ENCODE peak calls at places on chromosomes 3 and 15, in seven cellular contexts. One of them, this sample, is unnamed.

GRCh38 chr15:47523669-47524068 is 193.6 kb upstream of the SEMA6D start:
- DNase-seq in cardiac muscle cell: peak; percentile 52
- DNase-seq in adrenal gland: no peak
- DNase-seq in GM23248: peak; percentile 42
- DNase-seq in A549: no peak
- DNase-seq in Panc1: no peak
- DNase-seq in fibroblast of pulmonary artery: peak; percentile 81
- DNase-seq in this sample: peak; percentile 25

GRCh38 chr3:9704343-9705322 is 1.0 kb downstream of the CPNE9 start:
- DNase-seq in cardiac muscle cell: peak; percentile 76
- DNase-seq in adrenal gland: peak; percentile 61
- DNase-seq in GM23248: peak; percentile 52
- DNase-seq in A549: peak; percentile 53
- DNase-seq in Panc1: no peak
- DNase-seq in fibroblast of pulmonary artery: peak; percentile 39
- DNase-seq in this sample: no peak

GRCh38 chr3:128555098-128555825 is 62.3 kb upstream of the GATA2 start:
- DNase-seq in cardiac muscle cell: no peak
- DNase-seq in adrenal gland: peak; percentile 79
- DNase-seq in GM23248: no peak
- DNase-seq in A549: no peak
- DNase-seq in Panc1: no peak
- DNase-seq in fibroblast of pulmonary artery: peak; percentile 26
- DNase-seq in this sample: no peak

GRCh38 chr3:188861847-188862740 is 309.7 kb upstream of the TPRG1 start:
- DNase-seq in cardiac muscle cell: no peak
- DNase-seq in adrenal gland: no peak
- DNase-seq in GM23248: peak; percentile 33
- DNase-seq in A549: no peak
- DNase-seq in Panc1: no peak
- DNase-seq in fibroblast of pulmonary artery: peak; percentile 51
- DNase-seq in this sample: peak; percentile 23

GRCh38 chr3:31713820-31714511 is 181.2 kb downstream of the STT3B start:
- DNase-seq in cardiac muscle cell: no peak
- DNase-seq in adrenal gland: no peak
- DNase-seq in GM23248: no peak
- DNase-seq in A549: no peak
- DNase-seq in Panc1: no peak
- DNase-seq in fibroblast of pulmonary artery: no peak
- DNase-seq in this sample: no peak

GRCh38 chr3:46464326-46465195 is at the start of gene LTF:
- DNase-seq in cardiac muscle cell: no peak
- DNase-seq in adrenal gland: no peak
- DNase-seq in GM23248: no peak
- DNase-seq in A549: no peak
- DNase-seq in Panc1: no peak
- DNase-seq in fibroblast of pulmonary artery: no peak
- DNase-seq in this sample: no peak

GRCh38 chr15:68801572-68802148 is 19.0 kb downstream of the ANP32A start:
- DNase-seq in cardiac muscle cell: no peak
- DNase-seq in adrenal gland: peak; percentile 49
- DNase-seq in GM23248: no peak
- DNase-seq in A549: no peak
- DNase-seq in Panc1: no peak
- DNase-seq in fibroblast of pulmonary artery: no peak
- DNase-seq in this sample: no peak

GRCh38 chr15:73078722-73079121 is 26.5 kb downstream of the NEO1 start:
- DNase-seq in cardiac muscle cell: no peak
- DNase-seq in adrenal gland: no peak
- DNase-seq in GM23248: peak; percentile 77
- DNase-seq in A549: peak; percentile 28
- DNase-seq in Panc1: no peak
- DNase-seq in fibroblast of pulmonary artery: peak; percentile 91
- DNase-seq in this sample: peak; percentile 85

GRCh38 chr3:149765762-149766334 is 13.6 kb upstream of the COMMD2 start:
- DNase-seq in cardiac muscle cell: no peak
- DNase-seq in adrenal gland: no peak
- DNase-seq in GM23248: peak; percentile 66
- DNase-seq in A549: peak; percentile 48
- DNase-seq in Panc1: no peak
- DNase-seq in fibroblast of pulmonary artery: peak; percentile 68
- DNase-seq in this sample: peak; percentile 58

GRCh38 chr15:41501191-41501917 is 7.7 kb downstream of the ITPKA start:
- DNase-seq in cardiac muscle cell: peak; percentile 47
- DNase-seq in adrenal gland: no peak
- DNase-seq in GM23248: peak; percentile 61
- DNase-seq in A549: no peak
- DNase-seq in Panc1: no peak
- DNase-seq in fibroblast of pulmonary artery: no peak
- DNase-seq in this sample: no peak

GRCh38 chr15:41503669-41504010 is 10.0 kb downstream of the ITPKA start:
- DNase-seq in cardiac muscle cell: no peak
- DNase-seq in adrenal gland: no peak
- DNase-seq in GM23248: no peak
- DNase-seq in A549: no peak
- DNase-seq in Panc1: no peak
- DNase-seq in fibroblast of pulmonary artery: no peak
- DNase-seq in this sample: no peak

GRCh38 chr15:41504751-41505492 is 8.7 kb downstream of the LTK start:
- DNase-seq in cardiac muscle cell: no peak
- DNase-seq in adrenal gland: no peak
- DNase-seq in GM23248: no peak
- DNase-seq in A549: no peak
- DNase-seq in Panc1: no peak
- DNase-seq in fibroblast of pulmonary artery: no peak
- DNase-seq in this sample: no peak

GRCh38 chr15:41502787-41503668 is 9.4 kb downstream of the ITPKA start:
- DNase-seq in cardiac muscle cell: no peak
- DNase-seq in adrenal gland: no peak
- DNase-seq in GM23248: peak; percentile 13
- DNase-seq in A549: no peak
- DNase-seq in Panc1: no peak
- DNase-seq in fibroblast of pulmonary artery: no peak
- DNase-seq in this sample: no peak

DNA sequence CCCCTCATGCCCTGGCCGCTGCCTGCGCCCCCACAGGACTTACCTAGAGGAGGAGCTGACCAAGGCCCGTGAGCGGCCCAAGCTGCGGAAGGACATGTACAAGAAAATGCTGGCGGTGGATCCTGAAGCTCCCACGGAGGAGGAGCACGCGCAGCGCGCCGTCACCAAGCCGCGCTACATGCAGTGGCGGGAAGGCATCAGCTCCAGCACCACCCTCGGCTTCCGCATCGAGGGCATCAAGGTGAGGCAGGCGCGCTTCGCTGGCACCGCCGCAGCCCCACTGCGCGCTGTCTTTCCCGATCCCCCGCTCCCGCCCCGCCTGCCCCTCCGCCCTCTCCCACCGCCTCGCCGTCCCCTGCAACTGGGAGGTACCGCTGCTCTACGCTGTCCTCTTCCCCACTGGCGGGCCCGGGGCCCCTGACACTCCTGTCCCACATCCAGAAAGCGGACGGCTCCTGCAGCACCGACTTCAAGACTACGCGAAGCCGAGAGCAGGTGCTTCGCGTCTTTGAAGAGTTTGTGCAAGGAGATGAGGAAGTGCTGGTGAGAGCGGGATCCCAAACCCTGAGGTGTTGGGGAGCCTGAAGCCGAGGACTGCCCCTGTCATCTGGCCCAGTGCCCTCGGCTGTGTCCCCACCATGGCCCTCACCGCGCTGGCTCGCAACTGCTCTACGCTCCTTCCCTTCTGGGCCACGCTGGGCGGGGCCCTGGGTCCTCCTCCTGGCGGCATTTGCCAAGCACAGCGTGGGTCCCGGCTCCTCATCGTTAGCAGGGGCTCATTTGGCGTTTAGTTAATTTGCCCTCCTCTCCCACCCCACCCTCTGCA is 8.5 kb downstream of the ITPKA start:
- DNase-seq in cardiac muscle cell: peak; percentile 15
- DNase-seq in adrenal gland: no peak
- DNase-seq in GM23248: peak; percentile 38
- DNase-seq in A549: no peak
- DNase-seq in Panc1: no peak
- DNase-seq in fibroblast of pulmonary artery: no peak
- DNase-seq in this sample: no peak
- H3K4me3 ChIP-seq in cardiac muscle cell: peak overlapping the region; percentile 6
- H3K4me3 ChIP-seq in adrenal gland: peak overlapping the region; percentile 19
- H3K4me3 ChIP-seq in GM23248: peak overlapping the region; percentile 48
- H3K4me3 ChIP-seq in A549: no peak overlapping the region
- H3K4me3 ChIP-seq in Panc1: no peak overlapping the region
- H3K4me3 ChIP-seq in fibroblast of pulmonary artery: no peak overlapping the region
- H3K4me3 ChIP-seq in this sample: no peak overlapping the region

GRCh38 chr3:181694805-181695660 is 16.7 kb upstream of the SOX2 start:
- DNase-seq in cardiac muscle cell: peak; percentile 68
- DNase-seq in adrenal gland: peak; percentile 63
- DNase-seq in GM23248: peak; percentile 20
- DNase-seq in A549: no peak
- DNase-seq in Panc1: no peak
- DNase-seq in fibroblast of pulmonary artery: no peak
- DNase-seq in this sample: no peak
- H3K4me3 ChIP-seq in cardiac muscle cell: peak overlapping the region; percentile 29
- H3K4me3 ChIP-seq in adrenal gland: peak overlapping the region; percentile 44
- H3K4me3 ChIP-seq in GM23248: peak overlapping the region; percentile 38
- H3K4me3 ChIP-seq in A549: no peak overlapping the region
- H3K4me3 ChIP-seq in Panc1: no peak overlapping the region
- H3K4me3 ChIP-seq in fibroblast of pulmonary artery: peak overlapping the region; percentile 33
- H3K4me3 ChIP-seq in this sample: peak overlapping the region; percentile 17

GRCh38 chr3:50241163-50241562 is 5.2 kb downstream of the GNAI2 start:
- DNase-seq in cardiac muscle cell: peak; percentile 71
- DNase-seq in adrenal gland: no peak
- DNase-seq in GM23248: peak; percentile 17
- DNase-seq in A549: no peak
- DNase-seq in Panc1: no peak
- DNase-seq in fibroblast of pulmonary artery: no peak
- DNase-seq in this sample: no peak
- H3K4me3 ChIP-seq in cardiac muscle cell: no peak overlapping the region
- H3K4me3 ChIP-seq in adrenal gland: no peak overlapping the region
- H3K4me3 ChIP-seq in GM23248: no peak overlapping the region
- H3K4me3 ChIP-seq in A549: no peak overlapping the region
- H3K4me3 ChIP-seq in Panc1: no peak overlapping the region
- H3K4me3 ChIP-seq in fibroblast of pulmonary artery: no peak overlapping the region
- H3K4me3 ChIP-seq in this sample: no peak overlapping the region

DNA sequence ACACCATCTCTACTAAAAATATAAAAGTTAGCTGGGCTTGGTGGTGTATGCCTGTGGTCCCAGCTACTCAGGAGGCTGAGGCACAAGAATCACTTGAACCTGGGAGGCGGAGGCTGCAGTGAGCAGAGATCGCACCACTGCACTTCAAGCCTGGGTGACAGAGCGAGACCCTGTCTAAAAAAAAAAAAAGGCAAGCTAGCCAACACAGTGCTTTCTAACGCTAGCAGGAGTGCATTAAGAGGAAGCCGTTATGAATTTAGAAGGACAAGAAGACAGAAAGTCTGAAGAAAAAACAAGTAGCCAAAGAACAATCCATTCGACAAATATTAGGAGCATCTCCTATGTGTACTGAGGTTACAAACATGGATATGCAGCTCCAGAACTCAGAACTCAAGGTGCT is 28.6 kb downstream of the BHLHE40 start:
- DNase-seq in cardiac muscle cell: no peak
- DNase-seq in adrenal gland: no peak
- DNase-seq in GM23248: no peak
- DNase-seq in A549: no peak
- DNase-seq in Panc1: no peak
- DNase-seq in fibroblast of pulmonary artery: no peak
- DNase-seq in this sample: no peak
- H3K4me3 ChIP-seq in cardiac muscle cell: no peak overlapping the region
- H3K4me3 ChIP-seq in adrenal gland: no peak overlapping the region
- H3K4me3 ChIP-seq in GM23248: no peak overlapping the region
- H3K4me3 ChIP-seq in A549: no peak overlapping the region
- H3K4me3 ChIP-seq in Panc1: no peak overlapping the region
- H3K4me3 ChIP-seq in fibroblast of pulmonary artery: no peak overlapping the region
- H3K4me3 ChIP-seq in this sample: no peak overlapping the region

DNA sequence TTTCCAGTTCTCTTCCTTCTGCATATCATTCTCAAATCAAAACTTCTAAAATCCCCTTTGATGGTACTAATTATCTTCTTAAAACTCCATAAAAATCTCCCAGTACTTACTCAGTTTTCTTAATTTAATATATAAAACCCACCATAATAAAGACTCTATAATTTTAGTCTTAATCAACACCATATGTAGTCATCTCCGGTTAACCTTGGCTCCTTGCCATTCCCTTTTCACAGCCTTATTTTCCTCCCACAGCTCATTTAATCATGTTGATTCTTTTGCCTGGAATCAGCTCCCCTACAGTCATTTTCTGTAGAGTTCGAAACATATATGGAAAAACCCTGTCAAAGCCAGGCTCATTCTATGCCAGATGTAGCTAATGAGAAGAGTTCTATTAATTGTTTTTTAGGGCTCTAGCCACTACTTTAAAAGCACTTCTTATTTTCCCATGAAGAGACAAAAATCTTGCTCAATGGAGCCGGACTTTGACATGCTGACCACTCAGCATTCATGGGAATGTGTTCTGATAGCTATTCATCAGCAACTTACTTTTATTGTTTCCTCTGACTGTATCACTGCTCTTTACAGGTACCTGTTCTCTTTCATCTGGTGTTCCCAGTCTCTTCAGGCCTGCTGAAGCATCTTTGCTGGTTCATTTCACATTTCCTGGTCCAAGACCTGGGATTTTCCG is 573.3 kb downstream of the NAALADL2 start:
- DNase-seq in cardiac muscle cell: no peak
- DNase-seq in adrenal gland: no peak
- DNase-seq in GM23248: peak; percentile 75
- DNase-seq in A549: no peak
- DNase-seq in Panc1: no peak
- DNase-seq in fibroblast of pulmonary artery: peak; percentile 57
- DNase-seq in this sample: peak; percentile 69
- H3K4me3 ChIP-seq in cardiac muscle cell: no peak overlapping the region
- H3K4me3 ChIP-seq in adrenal gland: no peak overlapping the region
- H3K4me3 ChIP-seq in GM23248: peak overlapping the region; percentile 35
- H3K4me3 ChIP-seq in A549: no peak overlapping the region
- H3K4me3 ChIP-seq in Panc1: no peak overlapping the region
- H3K4me3 ChIP-seq in fibroblast of pulmonary artery: no peak overlapping the region
- H3K4me3 ChIP-seq in this sample: no peak overlapping the region

GRCh38 chr3:23808525-23808924 is 2.8 kb downstream of the UBE2E1 start:
- DNase-seq in cardiac muscle cell: no peak
- DNase-seq in adrenal gland: no peak
- DNase-seq in GM23248: no peak
- DNase-seq in A549: no peak
- DNase-seq in Panc1: no peak
- DNase-seq in fibroblast of pulmonary artery: no peak
- DNase-seq in this sample: no peak
- H3K4me3 ChIP-seq in cardiac muscle cell: peak overlapping the region; percentile 98
- H3K4me3 ChIP-seq in adrenal gland: no peak overlapping the region
- H3K4me3 ChIP-seq in GM23248: no peak overlapping the region
- H3K4me3 ChIP-seq in A549: no peak overlapping the region
- H3K4me3 ChIP-seq in Panc1: peak overlapping the region; percentile 73
- H3K4me3 ChIP-seq in fibroblast of pulmonary artery: no peak overlapping the region
- H3K4me3 ChIP-seq in this sample: no peak overlapping the region

DNA sequence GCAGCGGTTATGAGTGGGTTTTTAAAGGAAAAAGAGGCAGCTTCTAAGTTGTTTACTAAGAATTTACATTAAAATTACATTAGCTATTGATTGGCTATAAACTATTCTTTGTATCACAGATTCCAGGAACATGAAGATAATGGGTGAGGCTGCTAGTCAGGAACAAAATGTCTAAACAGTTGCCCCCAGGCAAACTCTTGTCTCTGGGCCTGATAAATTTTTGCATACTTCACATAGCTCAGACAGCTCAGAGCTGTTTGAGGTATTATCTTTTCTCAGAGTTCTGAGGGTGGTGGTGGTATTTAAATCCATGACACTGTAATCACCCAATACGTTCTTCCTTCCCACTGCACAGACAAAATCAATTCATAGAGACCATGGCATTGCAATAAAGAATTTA is 2.1 kb upstream of the HACD2 start:
- DNase-seq in cardiac muscle cell: peak; percentile 18
- DNase-seq in adrenal gland: no peak
- DNase-seq in GM23248: peak; percentile 53
- DNase-seq in A549: no peak
- DNase-seq in Panc1: no peak
- DNase-seq in fibroblast of pulmonary artery: peak; percentile 31
- DNase-seq in this sample: peak; percentile 49
- H3K4me3 ChIP-seq in cardiac muscle cell: no peak overlapping the region
- H3K4me3 ChIP-seq in adrenal gland: no peak overlapping the region
- H3K4me3 ChIP-seq in GM23248: peak overlapping the region; percentile 91
- H3K4me3 ChIP-seq in A549: no peak overlapping the region
- H3K4me3 ChIP-seq in Panc1: peak overlapping the region; percentile 98
- H3K4me3 ChIP-seq in fibroblast of pulmonary artery: no peak overlapping the region
- H3K4me3 ChIP-seq in this sample: no peak overlapping the region

This sample was measured in AG10803.